ENCODE peak calls at places on chromosome 2, in five cellular contexts. B, T, O, A and P are unnamed samples.

GRCh38 chr2:96895709-96896651 is 26.1 kb upstream of the SEMA4C start:
- DNase-seq in A (peak; percentile 49), O (no peak), B (peak; percentile 35), T (no peak), P (no peak)

GRCh38 chr2:45168731-45169338 is 159.6 kb upstream of the SIX2 start:
- DNase-seq in A (no peak), T (no peak), O (no peak), B (no peak), P (no peak)

GRCh38 chr2:37324536-37324785 is 172 bp downstream of the PRKD3 start:
- DNase-seq in A (no peak), O (no peak), T (peak; percentile 84), B (no peak), P (no peak)

GRCh38 chr2:69092857-69093256 is 79.9 kb downstream of the ANTXR1 start:
- DNase-seq in A (no peak), B (no peak), O (no peak), T (no peak), P (no peak)

GRCh38 chr2:230225486-230225885 is at the start of gene SP140:
- DNase-seq in A (no peak), T (peak; percentile 18), O (peak; percentile 43), B (peak; percentile 41), P (peak; percentile 78)

GRCh38 chr2:241810304-241811208 is 1.6 kb downstream of the NEU4 start:
- DNase-seq in T (peak; percentile 35), B (peak; percentile 20), A (no peak), O (peak; percentile 37), P (no peak)

GRCh38 chr2:18749912-18750526 is 160.7 kb upstream of the NT5C1B start:
- DNase-seq in A (peak; percentile 36), T (peak; percentile 67), O (no peak), B (peak; percentile 76), P (peak; percentile 78)

GRCh38 chr2:7281348-7281747 is 364.1 kb downstream of the RNF144A start:
- DNase-seq in A (no peak), B (no peak), O (no peak), T (peak; percentile 5), P (no peak)

GRCh38 chr2:223042284-223042683 is 9.7 kb upstream of the KCNE4 start:
- DNase-seq in T (no peak), O (no peak), B (no peak), A (no peak), P (no peak)